ENCODE peak calls at places on chromosomes 16 and 17, in four cellular contexts. T is HEK293T, I is K562, L is HepG2. M is an unnamed sample.

GRCh38 chr17:2372180-2372579 is 28.7 kb downstream of the MNT start:
- DNase-seq in T (no peak), L (no peak), I (no peak), M (no peak)

GRCh38 chr16:86576591-86577313 is 1.6 kb upstream of the FOXL1 start:
- DNase-seq in I (peak), T (peak), L (no peak), M (no peak)

GRCh38 chr16:50463581-50464324 is 84.4 kb upstream of the NKD1 start:
- DNase-seq in L (peak), T (no peak), I (no peak), M (no peak)

GRCh38 chr17:82503728-82504308 is 15.7 kb upstream of the FOXK2 start:
- DNase-seq in T (no peak), I (no peak), L (no peak), M (no peak)

GRCh38 chr17:74805543-74805991 is 29.4 kb upstream of the NAT9 start:
- DNase-seq in T (no peak), L (no peak), I (no peak), M (no peak)

GRCh38 chr16:17921357-17921978 is 415.1 kb downstream of the NPIPA8 start:
- DNase-seq in I (peak), L (peak), T (peak), M (no peak)

GRCh38 chr17:74426551-74427047 is 5.3 kb upstream of the GPRC5C start:
- DNase-seq in I (no peak), L (no peak), T (no peak), M (no peak)

GRCh38 chr17:44872131-44872768 is 24.6 kb downstream of the HIGD1B start:
- DNase-seq in I (no peak), L (no peak), T (no peak), M (no peak)

GRCh38 chr17:4318596-4318995 is 47.9 kb downstream of the UBE2G1 start:
- DNase-seq in I (no peak), T (no peak), L (no peak), M (no peak)

GRCh38 chr16:86427327-86427935 is 82.9 kb upstream of the FOXF1 start:
- DNase-seq in I (no peak), T (no peak), L (no peak), M (no peak)

GRCh38 chr17:27586203-27586701 is 44.7 kb upstream of the LGALS9 start:
- DNase-seq in T (no peak), L (no peak), I (no peak), M (no peak)

GRCh38 chr17:40622509-40622928 is 25.1 kb downstream of the SMARCE1 start:
- DNase-seq in I (no peak), T (no peak), L (no peak), M (no peak)

GRCh38 chr17:81930142-81931125 is 2.9 kb upstream of the MAFG start:
- DNase-seq in L (no peak), T (no peak), I (no peak), M (no peak)

GRCh38 chr17:19645608-19646250 is 2.8 kb upstream of the ALDH3A2 start:
- DNase-seq in L (peak), I (peak), T (peak), M (no peak)

GRCh38 chr17:17837380-17837821 is 615 bp upstream of the SREBF1 start:
- DNase-seq in L (peak), I (no peak), T (no peak), M (no peak)

GRCh38 chr17:52170963-52171572 is 12.6 kb upstream of the CA10 start:
- DNase-seq in I (no peak), T (peak), L (peak), M (no peak)

GRCh38 chr17:64785050-64785449 is 122.9 kb upstream of the SMURF2 start:
- DNase-seq in T (no peak), L (no peak), I (no peak), M (no peak)

GRCh38 chr16:24635900-24636610 is 93.4 kb upstream of the TNRC6A start:
- DNase-seq in L (no peak), I (no peak), T (no peak), M (no peak)

GRCh38 chr16:58563235-58563634 is 47.9 kb downstream of the SETD6 start:
- DNase-seq in L (no peak), T (no peak), I (no peak), M (no peak)

GRCh38 chr17:37239690-37240344 is 136.0 kb upstream of the C17orf78 start:
- DNase-seq in T (peak), I (no peak), L (peak), M (no peak)

GRCh38 chr17:70796757-70797156 is 627.4 kb downstream of the KCNJ2 start:
- DNase-seq in T (no peak), L (no peak), I (no peak), M (no peak)

GRCh38 chr16:86396918-86397317 is 113.4 kb upstream of the FOXF1 start:
- DNase-seq in I (no peak), T (no peak), L (no peak), M (no peak)

GRCh38 chr17:6178959-6179358 is 108.8 kb downstream of the WSCD1 start:
- DNase-seq in T (no peak), I (no peak), L (no peak), M (no peak)

GRCh38 chr16:6009151-6009550 is 911.6 kb upstream of the EEF2KMT start:
- DNase-seq in L (no peak), T (no peak), I (no peak), M (no peak)

DNA sequence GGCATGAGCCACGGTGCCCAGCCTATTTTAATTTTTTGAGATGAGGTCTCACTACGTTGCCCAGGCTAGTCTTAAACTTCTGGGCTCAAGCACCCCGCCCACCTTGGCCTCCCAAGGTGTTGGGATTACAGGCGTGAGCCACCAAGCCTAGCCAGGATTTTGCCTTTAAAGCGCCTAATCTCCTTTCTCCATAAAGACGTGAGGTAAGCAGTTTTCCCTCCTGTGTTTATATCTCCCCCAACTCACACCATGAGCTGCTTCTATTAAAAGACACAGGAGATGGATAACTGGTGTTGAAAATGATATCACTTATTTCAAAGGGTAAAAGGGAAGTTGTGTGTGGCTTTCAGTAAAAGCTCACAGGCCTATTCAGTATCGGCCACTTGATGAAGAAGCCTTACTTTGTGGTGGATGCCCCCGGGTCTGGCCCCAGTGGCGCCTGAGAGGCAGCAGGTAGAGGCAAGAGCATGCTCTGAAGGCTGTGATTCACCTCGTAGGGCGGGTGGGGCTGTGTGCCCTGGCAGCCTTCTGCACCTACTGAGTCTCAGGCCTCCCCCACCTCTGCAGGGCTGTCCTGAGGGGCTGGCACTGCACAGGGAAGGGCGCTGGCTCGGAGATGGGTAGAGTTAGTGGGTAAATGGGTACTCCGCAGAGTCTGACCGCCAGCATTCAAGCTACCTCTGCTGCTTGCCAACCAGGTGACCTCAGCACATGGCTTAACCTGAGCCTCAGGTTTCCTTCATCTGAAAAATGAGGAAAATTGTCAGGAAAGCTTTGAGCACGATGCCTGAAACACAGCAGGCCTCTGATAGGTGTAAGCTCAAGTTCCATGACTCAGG is 146.8 kb downstream of the CLEC16A start:
- DNase-seq in L (no peak), I (no peak), T (no peak), M (no peak)
- TF ChIP-seq TARDBP in L (no peak), I (no peak), T (no peak), M (no peak)

DNA sequence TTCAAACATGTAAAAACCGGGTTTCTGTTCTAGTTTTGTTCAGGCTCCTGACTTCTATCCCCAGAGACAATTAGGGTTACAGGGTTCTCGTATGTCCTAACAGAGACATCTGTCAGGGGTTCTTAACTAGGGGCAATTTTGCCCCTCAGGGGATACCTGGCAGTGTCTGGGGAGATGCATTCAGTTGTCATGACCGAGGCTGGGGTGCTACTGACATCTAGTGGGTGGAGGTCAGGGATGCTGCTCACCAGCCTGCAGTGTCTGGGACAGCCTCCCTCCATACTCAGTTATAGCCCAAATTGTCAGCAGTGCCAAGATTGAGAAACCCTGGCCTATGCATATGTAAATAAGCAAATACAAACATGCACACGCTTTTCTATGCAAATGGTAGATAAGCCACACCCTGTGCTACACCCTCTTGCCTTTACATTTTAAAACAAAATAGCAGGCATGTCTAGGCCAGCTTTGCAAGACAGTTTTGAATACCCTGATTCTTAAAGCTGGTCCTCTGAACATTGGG is 37.4 kb downstream of the CLEC16A start:
- DNase-seq in I (no peak), L (peak), T (peak), M (no peak)
- TF ChIP-seq TARDBP in I (no peak), L (no peak), T (no peak), M (no peak)

DNA sequence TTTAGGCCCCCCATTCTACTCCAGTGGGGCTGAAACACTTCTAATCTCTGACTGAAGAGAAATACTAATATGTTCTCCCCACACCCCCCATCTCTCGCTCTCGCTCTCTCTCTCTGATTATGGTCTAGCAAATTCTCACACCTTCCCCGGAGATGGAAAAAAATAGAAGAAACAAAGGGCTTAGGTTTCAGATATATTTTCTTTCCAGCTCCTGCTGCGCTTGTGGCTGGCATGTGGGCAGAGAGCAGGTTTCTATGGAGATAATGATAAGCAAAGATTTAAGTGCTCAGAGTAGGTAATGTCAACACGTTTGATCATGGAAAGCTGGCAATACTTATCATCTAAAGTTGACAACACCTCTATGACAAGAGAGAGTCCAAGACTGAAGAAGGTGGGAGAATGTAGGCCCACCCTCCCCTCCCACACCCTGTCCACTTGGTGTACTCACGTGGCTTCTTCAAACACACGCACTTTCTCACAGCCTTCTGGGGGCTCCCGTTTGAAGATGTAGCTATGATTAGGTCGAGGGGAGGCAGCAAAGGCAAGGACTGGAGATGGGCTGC is 8.0 kb upstream of the SLC35B1 start:
- DNase-seq in T (no peak), I (no peak), L (no peak), M (no peak)
- TF ChIP-seq TARDBP in T (no peak), I (no peak), L (no peak), M (no peak)

DNA sequence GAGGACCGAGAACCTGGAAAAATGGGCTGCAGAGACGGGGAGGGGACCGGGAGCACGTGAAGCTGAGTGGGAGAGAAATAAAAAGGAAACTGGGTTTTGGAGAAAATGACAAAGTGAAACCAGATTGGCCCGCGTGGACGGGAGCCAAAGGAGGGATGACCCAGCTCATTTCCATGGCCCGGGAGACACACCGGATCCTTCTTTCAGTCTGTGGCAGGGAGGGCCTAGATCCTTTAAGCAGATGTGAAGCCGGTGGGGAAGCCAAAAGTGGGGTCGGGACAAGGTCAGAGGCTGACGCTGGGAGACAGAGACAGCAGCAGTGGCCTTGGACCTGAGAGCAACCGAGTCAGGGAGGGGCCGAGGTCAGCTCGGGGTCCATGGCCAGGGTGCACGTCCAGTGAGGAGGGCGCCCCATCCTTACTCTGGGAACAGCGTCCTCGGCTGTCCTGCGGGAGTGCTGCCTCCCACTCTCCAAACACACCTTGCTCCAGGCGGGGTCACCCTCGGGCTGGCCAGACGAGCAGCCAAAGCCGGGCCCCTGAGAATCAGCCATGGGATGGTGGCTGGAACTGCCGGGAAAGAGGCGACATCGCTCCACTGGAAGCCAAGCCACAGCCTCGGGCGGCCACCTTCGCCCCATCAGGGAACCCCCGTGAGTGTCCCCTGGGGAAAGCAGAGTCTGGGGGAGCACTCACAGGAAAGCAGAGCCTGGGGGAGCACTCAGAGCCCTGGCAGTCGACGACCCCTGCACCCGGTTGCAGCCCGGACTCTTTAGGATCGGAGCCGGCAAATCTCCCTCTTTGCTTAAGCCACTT is 17.3 kb downstream of the CA5A start:
- DNase-seq in I (no peak), L (no peak), T (no peak), M (no peak)
- TF ChIP-seq TARDBP in I (no peak), L (no peak), T (no peak), M (no peak)

DNA sequence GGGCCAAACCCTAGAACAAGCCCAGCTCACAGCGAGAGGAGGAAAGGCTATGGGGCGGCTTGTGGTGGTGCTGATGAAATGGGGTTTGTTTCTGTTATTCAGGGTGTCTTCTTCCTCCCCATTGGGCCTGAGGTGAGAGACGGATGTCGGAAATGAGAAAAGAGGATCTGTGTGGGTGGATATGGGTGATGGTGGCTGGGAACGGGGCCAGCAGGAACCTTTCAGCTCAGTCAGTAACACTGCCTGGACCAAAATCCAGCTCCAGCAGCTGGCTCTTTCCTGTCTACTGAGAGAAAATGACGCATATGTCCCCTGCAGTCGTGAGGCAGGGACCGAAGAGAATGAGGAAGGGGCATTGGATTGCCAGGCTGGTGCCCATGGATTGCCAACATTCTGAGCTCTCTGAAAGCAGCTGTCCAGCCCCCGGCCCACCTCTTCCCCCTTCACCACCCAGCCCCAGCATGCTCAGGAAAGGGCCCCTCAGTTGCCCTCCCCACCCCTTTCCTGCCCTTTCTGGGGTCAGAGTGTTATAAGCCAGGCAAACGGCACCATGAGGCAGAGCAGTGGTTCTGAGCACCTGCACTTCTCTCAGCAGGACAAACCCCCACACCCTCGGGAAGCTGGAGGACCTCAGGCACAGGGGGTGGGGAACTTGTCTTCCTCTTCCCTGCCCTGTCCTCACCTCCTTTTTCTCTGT is 4.0 kb downstream of the MYH3 start:
- DNase-seq in L (no peak), T (no peak), I (no peak), M (no peak)
- TF ChIP-seq TARDBP in L (no peak), T (no peak), I (no peak), M (no peak)

GRCh38 chr16:80682435-80683070 is 121.8 kb downstream of the CDYL2 start:
- DNase-seq in L (no peak), T (no peak), I (no peak), M (no peak)
- TF ChIP-seq TARDBP in L (no peak), T (no peak), I (no peak), M (no peak)

GRCh38 chr16:48300391-48300856 is 53.1 kb upstream of the ABCC11 start:
- DNase-seq in L (no peak), I (no peak), T (no peak), M (no peak)
- TF ChIP-seq TARDBP in L (no peak), I (no peak), T (no peak), M (no peak)

DNA sequence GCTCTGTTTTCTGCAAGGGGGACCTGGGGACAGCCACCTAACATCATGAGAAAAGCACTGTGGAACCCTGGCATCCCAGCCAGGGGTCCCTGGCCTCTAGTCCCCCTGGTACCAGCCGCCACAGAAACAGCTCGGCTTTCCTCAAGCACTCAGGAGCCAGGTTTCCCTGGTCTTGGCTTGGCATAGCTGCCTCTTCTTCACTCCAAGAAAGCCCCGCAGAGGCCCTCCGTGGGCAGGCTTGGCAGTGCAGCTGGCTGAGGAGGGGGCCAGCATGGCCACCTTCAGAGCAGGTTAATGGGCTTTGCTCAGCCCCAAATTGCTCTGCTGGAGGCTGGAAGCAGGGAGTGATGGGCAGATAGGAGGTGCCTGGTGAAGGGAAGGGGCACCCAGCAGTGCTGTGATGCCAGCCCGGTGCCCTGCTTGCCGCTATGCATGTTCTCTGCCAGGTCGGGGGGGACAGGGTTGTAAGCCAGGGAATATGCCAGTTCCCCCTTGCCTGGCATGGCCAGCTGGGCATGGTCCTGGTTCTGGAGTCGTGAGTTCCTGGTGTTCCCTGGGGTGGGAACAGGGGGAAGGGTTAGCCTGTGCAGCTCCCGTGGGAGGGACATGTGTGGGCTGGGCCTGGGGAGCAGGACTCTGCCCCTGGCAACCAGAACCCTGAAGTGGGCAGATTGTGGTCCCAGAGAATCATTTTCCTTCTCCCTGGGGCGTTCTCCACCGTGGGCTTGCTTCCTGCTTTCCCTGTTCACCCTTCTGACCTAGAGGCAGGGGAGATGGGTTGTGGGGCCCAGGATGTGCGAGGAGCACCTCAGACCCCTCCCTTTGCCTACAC is 3.2 kb downstream of the ANKRD13B start:
- DNase-seq in T (no peak), L (no peak), I (no peak), M (no peak)
- TF ChIP-seq TARDBP in T (no peak), L (no peak), I (no peak), M (no peak)

GRCh38 chr17:55442462-55442861 is 20.8 kb upstream of the MMD start:
- DNase-seq in T (no peak), L (no peak), I (no peak), M (no peak)
- TF ChIP-seq TARDBP in T (no peak), L (no peak), I (no peak), M (no peak)

M was measured in GM12878.